ENCODE peak calls at places on chromosomes 7 and 10, in seven cellular contexts. One of them, this sample, is unnamed.

GRCh38 chr10:15585303-15585715 is 134.4 kb downstream of the ITGA8 start:
- DNase-seq in GM23248: peak; percentile 74
- DNase-seq in HCT116: peak; percentile 51
- DNase-seq in MM.1S: peak; percentile 81
- DNase-seq in GM23338: peak; percentile 80
- DNase-seq in hepatocyte: peak; percentile 60
- DNase-seq in PC-3: peak; percentile 44
- DNase-seq in this sample: peak; percentile 57

GRCh38 chr7:110168010-110168409 is 922.9 kb upstream of the LRRN3 start:
- DNase-seq in GM23248: no peak
- DNase-seq in HCT116: no peak
- DNase-seq in MM.1S: no peak
- DNase-seq in GM23338: no peak
- DNase-seq in hepatocyte: no peak
- DNase-seq in PC-3: no peak
- DNase-seq in this sample: no peak

GRCh38 chr7:138091073-138091472 is 14.8 kb downstream of the AKR1D1 start:
- DNase-seq in GM23248: no peak
- DNase-seq in HCT116: no peak
- DNase-seq in MM.1S: peak; percentile 23
- DNase-seq in GM23338: no peak
- DNase-seq in hepatocyte: no peak
- DNase-seq in PC-3: no peak
- DNase-seq in this sample: no peak

GRCh38 chr10:88991900-88992237 is 1.3 kb downstream of the FAS start:
- DNase-seq in GM23248: no peak
- DNase-seq in HCT116: no peak
- DNase-seq in MM.1S: no peak
- DNase-seq in GM23338: no peak
- DNase-seq in hepatocyte: no peak
- DNase-seq in PC-3: no peak
- DNase-seq in this sample: peak; percentile 63

GRCh38 chr7:124390301-124390700 is 357.4 kb upstream of the TMEM229A start:
- DNase-seq in GM23248: no peak
- DNase-seq in HCT116: no peak
- DNase-seq in MM.1S: no peak
- DNase-seq in GM23338: no peak
- DNase-seq in hepatocyte: no peak
- DNase-seq in PC-3: no peak
- DNase-seq in this sample: no peak

GRCh38 chr7:70000747-70001348 is 402.6 kb downstream of the AUTS2 start:
- DNase-seq in GM23248: no peak
- DNase-seq in HCT116: no peak
- DNase-seq in MM.1S: no peak
- DNase-seq in GM23338: no peak
- DNase-seq in hepatocyte: no peak
- DNase-seq in PC-3: no peak
- DNase-seq in this sample: no peak

GRCh38 chr7:106999023-106999422 is 45.5 kb upstream of the PRKAR2B start:
- DNase-seq in GM23248: peak; percentile 4
- DNase-seq in HCT116: no peak
- DNase-seq in MM.1S: peak; percentile 24
- DNase-seq in GM23338: no peak
- DNase-seq in hepatocyte: no peak
- DNase-seq in PC-3: no peak
- DNase-seq in this sample: no peak

GRCh38 chr7:4791738-4792536 is 16.5 kb downstream of the AP5Z1 start:
- DNase-seq in GM23248: peak; percentile 88
- DNase-seq in HCT116: peak; percentile 26
- DNase-seq in MM.1S: no peak
- DNase-seq in GM23338: peak; percentile 96
- DNase-seq in hepatocyte: peak; percentile 50
- DNase-seq in PC-3: no peak
- DNase-seq in this sample: peak; percentile 37

GRCh38 chr7:114082934-114083647 is 164.3 kb upstream of the PPP1R3A start:
- DNase-seq in GM23248: peak; percentile 54
- DNase-seq in HCT116: no peak
- DNase-seq in MM.1S: no peak
- DNase-seq in GM23338: peak; percentile 69
- DNase-seq in hepatocyte: peak; percentile 42
- DNase-seq in PC-3: no peak
- DNase-seq in this sample: no peak

GRCh38 chr10:63553473-63553872 is 32.3 kb downstream of the REEP3 start:
- DNase-seq in GM23248: peak; percentile 68
- DNase-seq in HCT116: peak; percentile 23
- DNase-seq in MM.1S: no peak
- DNase-seq in GM23338: no peak
- DNase-seq in hepatocyte: no peak
- DNase-seq in PC-3: peak; percentile 83
- DNase-seq in this sample: no peak

GRCh38 chr10:43194861-43195260 is 56.6 kb downstream of the CSGALNACT2 start:
- DNase-seq in GM23248: peak; percentile 43
- DNase-seq in HCT116: no peak
- DNase-seq in MM.1S: no peak
- DNase-seq in GM23338: no peak
- DNase-seq in hepatocyte: no peak
- DNase-seq in PC-3: no peak
- DNase-seq in this sample: no peak

GRCh38 chr10:115525141-115525540 is 432.0 kb downstream of the ATRNL1 start:
- DNase-seq in GM23248: no peak
- DNase-seq in HCT116: no peak
- DNase-seq in MM.1S: no peak
- DNase-seq in GM23338: no peak
- DNase-seq in hepatocyte: no peak
- DNase-seq in PC-3: no peak
- DNase-seq in this sample: no peak

GRCh38 chr10:87579563-87579962 is 74.9 kb downstream of the MINPP1 start:
- DNase-seq in GM23248: peak; percentile 44
- DNase-seq in HCT116: no peak
- DNase-seq in MM.1S: no peak
- DNase-seq in GM23338: no peak
- DNase-seq in hepatocyte: no peak
- DNase-seq in PC-3: peak; percentile 63
- DNase-seq in this sample: no peak

GRCh38 chr10:93437946-93438795 is 44.0 kb downstream of the MYOF start:
- DNase-seq in GM23248: peak; percentile 74
- DNase-seq in HCT116: no peak
- DNase-seq in MM.1S: no peak
- DNase-seq in GM23338: peak; percentile 73
- DNase-seq in hepatocyte: peak; percentile 47
- DNase-seq in PC-3: no peak
- DNase-seq in this sample: no peak
- TF ChIP-seq EZH2phosphoT487 in GM23248: no peak
- TF ChIP-seq EZH2phosphoT487 in HCT116: no peak
- TF ChIP-seq EZH2phosphoT487 in MM.1S: no peak
- TF ChIP-seq EZH2phosphoT487 in GM23338: no peak
- TF ChIP-seq EZH2phosphoT487 in hepatocyte: no peak
- TF ChIP-seq EZH2phosphoT487 in PC-3: no peak
- TF ChIP-seq EZH2phosphoT487 in this sample: no peak

GRCh38 chr7:2511769-2512168 is 7.8 kb upstream of the LFNG start:
- DNase-seq in GM23248: no peak
- DNase-seq in HCT116: no peak
- DNase-seq in MM.1S: no peak
- DNase-seq in GM23338: no peak
- DNase-seq in hepatocyte: no peak
- DNase-seq in PC-3: no peak
- DNase-seq in this sample: no peak

GRCh38 chr7:2509298-2509906 is 10.2 kb upstream of the LFNG start:
- DNase-seq in GM23248: no peak
- DNase-seq in HCT116: no peak
- DNase-seq in MM.1S: no peak
- DNase-seq in GM23338: no peak
- DNase-seq in hepatocyte: no peak
- DNase-seq in PC-3: no peak
- DNase-seq in this sample: no peak

GRCh38 chr7:2510909-2511768 is 8.4 kb upstream of the LFNG start:
- DNase-seq in GM23248: no peak
- DNase-seq in HCT116: no peak
- DNase-seq in MM.1S: no peak
- DNase-seq in GM23338: no peak
- DNase-seq in hepatocyte: no peak
- DNase-seq in PC-3: peak; percentile 46
- DNase-seq in this sample: peak; percentile 76

GRCh38 chr7:2508327-2509231 is 11.0 kb upstream of the LFNG start:
- DNase-seq in GM23248: peak; percentile 92
- DNase-seq in HCT116: no peak
- DNase-seq in MM.1S: peak; percentile 65
- DNase-seq in GM23338: no peak
- DNase-seq in hepatocyte: no peak
- DNase-seq in PC-3: no peak
- DNase-seq in this sample: peak; percentile 70

GRCh38 chr7:2510130-2510776 is 9.3 kb upstream of the LFNG start:
- DNase-seq in GM23248: no peak
- DNase-seq in HCT116: no peak
- DNase-seq in MM.1S: no peak
- DNase-seq in GM23338: no peak
- DNase-seq in hepatocyte: no peak
- DNase-seq in PC-3: no peak
- DNase-seq in this sample: no peak
- H3K4me1 ChIP-seq in GM23248: peaks cover 7% of the 10 kb centered on the region
- H3K4me1 ChIP-seq in HCT116: no peaks in the 10 kb centered on the region
- H3K4me1 ChIP-seq in MM.1S: peaks cover 24% of the 10 kb centered on the region
- H3K4me1 ChIP-seq in GM23338: no peaks in the 10 kb centered on the region
- H3K4me1 ChIP-seq in hepatocyte: peaks cover 9% of the 10 kb centered on the region
- H3K4me1 ChIP-seq in PC-3: peaks cover 13% of the 10 kb centered on the region
- H3K4me1 ChIP-seq in this sample: peaks cover 50% of the 10 kb centered on the region

GRCh38 chr7:30752979-30753378 is 1.0 kb downstream of the INMT start:
- DNase-seq in GM23248: peak; percentile 64
- DNase-seq in HCT116: no peak
- DNase-seq in MM.1S: no peak
- DNase-seq in GM23338: no peak
- DNase-seq in hepatocyte: no peak
- DNase-seq in PC-3: no peak
- DNase-seq in this sample: no peak

GRCh38 chr7:30752484-30752883 is 549 bp downstream of the INMT start:
- DNase-seq in GM23248: no peak
- DNase-seq in HCT116: no peak
- DNase-seq in MM.1S: no peak
- DNase-seq in GM23338: no peak
- DNase-seq in hepatocyte: no peak
- DNase-seq in PC-3: no peak
- DNase-seq in this sample: no peak

GRCh38 chr7:30757343-30757695 is 5.4 kb downstream of the INMT start:
- DNase-seq in GM23248: no peak
- DNase-seq in HCT116: no peak
- DNase-seq in MM.1S: no peak
- DNase-seq in GM23338: no peak
- DNase-seq in hepatocyte: no peak
- DNase-seq in PC-3: no peak
- DNase-seq in this sample: no peak

GRCh38 chr7:30754315-30754877 is 2.5 kb downstream of the INMT start:
- DNase-seq in GM23248: no peak
- DNase-seq in HCT116: no peak
- DNase-seq in MM.1S: no peak
- DNase-seq in GM23338: no peak
- DNase-seq in hepatocyte: no peak
- DNase-seq in PC-3: no peak
- DNase-seq in this sample: no peak

GRCh38 chr7:30755384-30756154 is 3.6 kb downstream of the INMT start:
- DNase-seq in GM23248: no peak
- DNase-seq in HCT116: no peak
- DNase-seq in MM.1S: no peak
- DNase-seq in GM23338: no peak
- DNase-seq in hepatocyte: no peak
- DNase-seq in PC-3: no peak
- DNase-seq in this sample: no peak
- TF ChIP-seq EZH2phosphoT487 in GM23248: no peak
- TF ChIP-seq EZH2phosphoT487 in HCT116: no peak
- TF ChIP-seq EZH2phosphoT487 in MM.1S: no peak
- TF ChIP-seq EZH2phosphoT487 in GM23338: no peak
- TF ChIP-seq EZH2phosphoT487 in hepatocyte: no peak
- TF ChIP-seq EZH2phosphoT487 in PC-3: no peak
- TF ChIP-seq EZH2phosphoT487 in this sample: no peak

DNA sequence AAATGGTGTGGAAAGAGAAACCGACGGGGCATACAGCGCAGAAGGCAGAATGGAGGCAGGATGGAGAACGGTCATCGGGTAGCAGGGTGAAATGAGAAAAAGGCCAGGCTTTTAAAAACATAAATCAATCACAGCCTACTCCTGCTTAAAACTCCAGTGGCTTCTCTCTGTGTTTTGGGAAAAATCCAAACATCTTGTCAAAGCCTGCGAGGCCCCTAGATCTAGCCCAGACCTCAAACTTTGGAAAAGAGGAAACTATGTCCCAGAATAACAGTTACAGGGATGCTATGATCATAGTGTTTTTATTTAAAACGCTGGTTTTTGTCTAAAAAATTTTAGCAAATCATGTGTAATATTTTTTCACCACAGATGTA is 41.1 kb downstream of the PPP1R3C start:
- DNase-seq in GM23248: no peak
- DNase-seq in HCT116: no peak
- DNase-seq in MM.1S: no peak
- DNase-seq in GM23338: no peak
- DNase-seq in hepatocyte: no peak
- DNase-seq in PC-3: no peak
- DNase-seq in this sample: no peak
- H3K4me1 ChIP-seq in GM23248: peaks cover 64% of the 10 kb centered on the region
- H3K4me1 ChIP-seq in HCT116: peaks cover 14% of the 10 kb centered on the region
- H3K4me1 ChIP-seq in MM.1S: no peaks in the 10 kb centered on the region
- H3K4me1 ChIP-seq in GM23338: no peaks in the 10 kb centered on the region
- H3K4me1 ChIP-seq in hepatocyte: peaks cover 68% of the 10 kb centered on the region
- H3K4me1 ChIP-seq in PC-3: peaks cover 54% of the 10 kb centered on the region
- H3K4me1 ChIP-seq in this sample: no peaks in the 10 kb centered on the region

GRCh38 chr10:61804414-61804813 is 97.1 kb upstream of the ARID5B start:
- DNase-seq in GM23248: peak; percentile 50
- DNase-seq in HCT116: no peak
- DNase-seq in MM.1S: no peak
- DNase-seq in GM23338: no peak
- DNase-seq in hepatocyte: no peak
- DNase-seq in PC-3: peak; percentile 55
- DNase-seq in this sample: no peak
- TF ChIP-seq EZH2phosphoT487 in GM23248: no peak
- TF ChIP-seq EZH2phosphoT487 in HCT116: no peak
- TF ChIP-seq EZH2phosphoT487 in MM.1S: no peak
- TF ChIP-seq EZH2phosphoT487 in GM23338: no peak
- TF ChIP-seq EZH2phosphoT487 in hepatocyte: no peak
- TF ChIP-seq EZH2phosphoT487 in PC-3: no peak
- TF ChIP-seq EZH2phosphoT487 in this sample: no peak

GRCh38 chr10:79105818-79106217 is 37.1 kb downstream of the ZMIZ1 start:
- DNase-seq in GM23248: no peak
- DNase-seq in HCT116: no peak
- DNase-seq in MM.1S: no peak
- DNase-seq in GM23338: no peak
- DNase-seq in hepatocyte: no peak
- DNase-seq in PC-3: no peak
- DNase-seq in this sample: no peak
- H3K4me1 ChIP-seq in GM23248: peaks cover 57% of the 10 kb centered on the region
- H3K4me1 ChIP-seq in HCT116: peaks cover 22% of the 10 kb centered on the region
- H3K4me1 ChIP-seq in MM.1S: no peaks in the 10 kb centered on the region
- H3K4me1 ChIP-seq in GM23338: peaks cover 10% of the 10 kb centered on the region
- H3K4me1 ChIP-seq in hepatocyte: peaks cover 25% of the 10 kb centered on the region
- H3K4me1 ChIP-seq in PC-3: peaks cover under 1% of the 10 kb centered on the region
- H3K4me1 ChIP-seq in this sample: peaks cover 57% of the 10 kb centered on the region

GRCh38 chr7:16604054-16604453 is 41.5 kb downstream of the ANKMY2 start:
- DNase-seq in GM23248: peak; percentile 20
- DNase-seq in HCT116: no peak
- DNase-seq in MM.1S: no peak
- DNase-seq in GM23338: no peak
- DNase-seq in hepatocyte: no peak
- DNase-seq in PC-3: peak; percentile 48
- DNase-seq in this sample: no peak
- TF ChIP-seq EZH2phosphoT487 in GM23248: no peak
- TF ChIP-seq EZH2phosphoT487 in HCT116: no peak
- TF ChIP-seq EZH2phosphoT487 in MM.1S: no peak
- TF ChIP-seq EZH2phosphoT487 in GM23338: no peak
- TF ChIP-seq EZH2phosphoT487 in hepatocyte: no peak
- TF ChIP-seq EZH2phosphoT487 in PC-3: no peak
- TF ChIP-seq EZH2phosphoT487 in this sample: no peak

This sample was measured in OCI-LY7.